ENCODE peak calls at places on chromosomes 4 and X, in eight cellular contexts. One of them, this sample, is unnamed.

GRCh38 chr4:79197275-79198009 is 128.4 kb downstream of the NAA11 start:
- DNase-seq in NCI-H2029 treated with DMSO at 0.1 percent for 48 hours: no peak
- DNase-seq in OCI-LY7: no peak
- DNase-seq in AG09309: no peak
- DNase-seq in NCI-H1092: no peak
- DNase-seq in GM20000: no peak
- DNase-seq in heart right ventricle: no peak
- DNase-seq in progenitor cell of endocrine pancreas: no peak
- DNase-seq in this sample: no peak

GRCh38 chr4:92236907-92237306 is 66.9 kb upstream of the GRID2 start:
- DNase-seq in NCI-H2029 treated with DMSO at 0.1 percent for 48 hours: no peak
- DNase-seq in OCI-LY7: no peak
- DNase-seq in AG09309: no peak
- DNase-seq in NCI-H1092: no peak
- DNase-seq in GM20000: no peak
- DNase-seq in heart right ventricle: no peak
- DNase-seq in progenitor cell of endocrine pancreas: no peak
- DNase-seq in this sample: no peak

GRCh38 chrX:25131055-25131454 is 115.3 kb upstream of the ARX start:
- DNase-seq in NCI-H2029 treated with DMSO at 0.1 percent for 48 hours: no peak
- DNase-seq in OCI-LY7: no peak
- DNase-seq in AG09309: no peak
- DNase-seq in NCI-H1092: no peak
- DNase-seq in GM20000: no peak
- DNase-seq in heart right ventricle: no peak
- DNase-seq in progenitor cell of endocrine pancreas: no peak
- DNase-seq in this sample: no peak

GRCh38 chr4:147843162-147843561 is 111.3 kb downstream of the ARHGAP10 start:
- DNase-seq in NCI-H2029 treated with DMSO at 0.1 percent for 48 hours: no peak
- DNase-seq in OCI-LY7: peak; percentile 19
- DNase-seq in AG09309: no peak
- DNase-seq in NCI-H1092: no peak
- DNase-seq in GM20000: peak; percentile 35
- DNase-seq in heart right ventricle: no peak
- DNase-seq in progenitor cell of endocrine pancreas: no peak
- DNase-seq in this sample: no peak

GRCh38 chrX:153646620-153647373 is at the start of gene DUSP9:
- DNase-seq in NCI-H2029 treated with DMSO at 0.1 percent for 48 hours: no peak
- DNase-seq in OCI-LY7: no peak
- DNase-seq in AG09309: no peak
- DNase-seq in NCI-H1092: no peak
- DNase-seq in GM20000: peak; percentile 48
- DNase-seq in heart right ventricle: no peak
- DNase-seq in progenitor cell of endocrine pancreas: peak; percentile 58
- DNase-seq in this sample: no peak

GRCh38 chr4:151962138-151962845 is 201.5 kb upstream of the GATB start:
- DNase-seq in NCI-H2029 treated with DMSO at 0.1 percent for 48 hours: no peak
- DNase-seq in OCI-LY7: no peak
- DNase-seq in AG09309: no peak
- DNase-seq in NCI-H1092: no peak
- DNase-seq in GM20000: no peak
- DNase-seq in heart right ventricle: no peak
- DNase-seq in progenitor cell of endocrine pancreas: no peak
- DNase-seq in this sample: peak; percentile 23

GRCh38 chrX:966396-967070 is 245.9 kb downstream of the CRLF2 start:
- DNase-seq in NCI-H2029 treated with DMSO at 0.1 percent for 48 hours: no peak
- DNase-seq in OCI-LY7: no peak
- DNase-seq in AG09309: no peak
- DNase-seq in NCI-H1092: no peak
- DNase-seq in GM20000: no peak
- DNase-seq in heart right ventricle: no peak
- DNase-seq in progenitor cell of endocrine pancreas: no peak
- DNase-seq in this sample: no peak

GRCh38 chrX:66638591-66639500 is at the start of gene EDA2R:
- DNase-seq in NCI-H2029 treated with DMSO at 0.1 percent for 48 hours: no peak
- DNase-seq in OCI-LY7: peak; percentile 81
- DNase-seq in AG09309: peak; percentile 50
- DNase-seq in NCI-H1092: no peak
- DNase-seq in GM20000: peak; percentile 70
- DNase-seq in heart right ventricle: peak; percentile 35
- DNase-seq in progenitor cell of endocrine pancreas: no peak
- DNase-seq in this sample: no peak

GRCh38 chr4:1336079-1336478 is 10.9 kb upstream of the UVSSA start:
- DNase-seq in NCI-H2029 treated with DMSO at 0.1 percent for 48 hours: no peak
- DNase-seq in OCI-LY7: no peak
- DNase-seq in AG09309: no peak
- DNase-seq in NCI-H1092: no peak
- DNase-seq in GM20000: no peak
- DNase-seq in heart right ventricle: no peak
- DNase-seq in progenitor cell of endocrine pancreas: no peak
- DNase-seq in this sample: no peak

GRCh38 chr4:40599431-40599830 is 30.2 kb downstream of the RBM47 start:
- DNase-seq in NCI-H2029 treated with DMSO at 0.1 percent for 48 hours: no peak
- DNase-seq in OCI-LY7: no peak
- DNase-seq in AG09309: no peak
- DNase-seq in NCI-H1092: no peak
- DNase-seq in GM20000: no peak
- DNase-seq in heart right ventricle: no peak
- DNase-seq in progenitor cell of endocrine pancreas: no peak
- DNase-seq in this sample: no peak

GRCh38 chr4:123312951-123313592 is 83.5 kb upstream of the SPRY1 start:
- DNase-seq in NCI-H2029 treated with DMSO at 0.1 percent for 48 hours: no peak
- DNase-seq in OCI-LY7: no peak
- DNase-seq in AG09309: no peak
- DNase-seq in NCI-H1092: no peak
- DNase-seq in GM20000: no peak
- DNase-seq in heart right ventricle: no peak
- DNase-seq in progenitor cell of endocrine pancreas: no peak
- DNase-seq in this sample: no peak

GRCh38 chr4:53497446-53498069 is 93.7 kb downstream of the LNX1 start:
- DNase-seq in NCI-H2029 treated with DMSO at 0.1 percent for 48 hours: no peak
- DNase-seq in OCI-LY7: no peak
- DNase-seq in AG09309: no peak
- DNase-seq in NCI-H1092: no peak
- DNase-seq in GM20000: no peak
- DNase-seq in heart right ventricle: peak; percentile 16
- DNase-seq in progenitor cell of endocrine pancreas: no peak
- DNase-seq in this sample: peak; percentile 46

GRCh38 chr4:119587796-119588195 is 40.8 kb downstream of the PDE5A start:
- DNase-seq in NCI-H2029 treated with DMSO at 0.1 percent for 48 hours: no peak
- DNase-seq in OCI-LY7: no peak
- DNase-seq in AG09309: no peak
- DNase-seq in NCI-H1092: no peak
- DNase-seq in GM20000: no peak
- DNase-seq in heart right ventricle: no peak
- DNase-seq in progenitor cell of endocrine pancreas: no peak
- DNase-seq in this sample: no peak

GRCh38 chr4:41538887-41539498 is 1.0 kb downstream of the LIMCH1 start:
- DNase-seq in NCI-H2029 treated with DMSO at 0.1 percent for 48 hours: no peak
- DNase-seq in OCI-LY7: no peak
- DNase-seq in AG09309: peak; percentile 31
- DNase-seq in NCI-H1092: no peak
- DNase-seq in GM20000: no peak
- DNase-seq in heart right ventricle: peak; percentile 25
- DNase-seq in progenitor cell of endocrine pancreas: no peak
- DNase-seq in this sample: peak; percentile 9

GRCh38 chrX:42437211-42437610 is 340.8 kb downstream of the PPP1R2C start:
- DNase-seq in NCI-H2029 treated with DMSO at 0.1 percent for 48 hours: no peak
- DNase-seq in OCI-LY7: no peak
- DNase-seq in AG09309: no peak
- DNase-seq in NCI-H1092: no peak
- DNase-seq in GM20000: no peak
- DNase-seq in heart right ventricle: no peak
- DNase-seq in progenitor cell of endocrine pancreas: no peak
- DNase-seq in this sample: no peak

GRCh38 chrX:16022580-16023170 is 100.7 kb upstream of the GRPR start:
- DNase-seq in NCI-H2029 treated with DMSO at 0.1 percent for 48 hours: no peak
- DNase-seq in OCI-LY7: no peak
- DNase-seq in AG09309: no peak
- DNase-seq in NCI-H1092: no peak
- DNase-seq in GM20000: no peak
- DNase-seq in heart right ventricle: no peak
- DNase-seq in progenitor cell of endocrine pancreas: no peak
- DNase-seq in this sample: no peak

GRCh38 chrX:132127748-132128147 is at the start of gene FRMD7:
- DNase-seq in NCI-H2029 treated with DMSO at 0.1 percent for 48 hours: no peak
- DNase-seq in OCI-LY7: no peak
- DNase-seq in AG09309: no peak
- DNase-seq in NCI-H1092: no peak
- DNase-seq in GM20000: no peak
- DNase-seq in heart right ventricle: no peak
- DNase-seq in progenitor cell of endocrine pancreas: no peak
- DNase-seq in this sample: no peak

GRCh38 chr4:25861951-25862410 is 807 bp downstream of the SEL1L3 start:
- DNase-seq in NCI-H2029 treated with DMSO at 0.1 percent for 48 hours: no peak
- DNase-seq in OCI-LY7: peak; percentile 73
- DNase-seq in AG09309: no peak
- DNase-seq in NCI-H1092: no peak
- DNase-seq in GM20000: peak; percentile 59
- DNase-seq in heart right ventricle: peak; percentile 21
- DNase-seq in progenitor cell of endocrine pancreas: no peak
- DNase-seq in this sample: no peak

GRCh38 chr4:181877329-181877848 is 365.8 kb upstream of the TENM3 start:
- DNase-seq in NCI-H2029 treated with DMSO at 0.1 percent for 48 hours: no peak
- DNase-seq in OCI-LY7: no peak
- DNase-seq in AG09309: no peak
- DNase-seq in NCI-H1092: no peak
- DNase-seq in GM20000: no peak
- DNase-seq in heart right ventricle: no peak
- DNase-seq in progenitor cell of endocrine pancreas: no peak
- DNase-seq in this sample: no peak

GRCh38 chr4:168097161-168097560 is 4.8 kb downstream of the ANXA10 start:
- DNase-seq in NCI-H2029 treated with DMSO at 0.1 percent for 48 hours: no peak
- DNase-seq in OCI-LY7: no peak
- DNase-seq in AG09309: no peak
- DNase-seq in NCI-H1092: no peak
- DNase-seq in GM20000: no peak
- DNase-seq in heart right ventricle: no peak
- DNase-seq in progenitor cell of endocrine pancreas: no peak
- DNase-seq in this sample: no peak

GRCh38 chrX:47878198-47878597 is 41.5 kb downstream of the ZNF81 start:
- DNase-seq in NCI-H2029 treated with DMSO at 0.1 percent for 48 hours: no peak
- DNase-seq in OCI-LY7: no peak
- DNase-seq in AG09309: no peak
- DNase-seq in NCI-H1092: no peak
- DNase-seq in GM20000: no peak
- DNase-seq in heart right ventricle: no peak
- DNase-seq in progenitor cell of endocrine pancreas: no peak
- DNase-seq in this sample: no peak

GRCh38 chrX:17848545-17849265 is 12.4 kb downstream of the RAI2 start:
- DNase-seq in NCI-H2029 treated with DMSO at 0.1 percent for 48 hours: no peak
- DNase-seq in OCI-LY7: no peak
- DNase-seq in AG09309: no peak
- DNase-seq in NCI-H1092: no peak
- DNase-seq in GM20000: no peak
- DNase-seq in heart right ventricle: peak; percentile 6
- DNase-seq in progenitor cell of endocrine pancreas: no peak
- DNase-seq in this sample: no peak

GRCh38 chr4:87058272-87059073 is 123.7 kb downstream of the AFF1 start:
- DNase-seq in NCI-H2029 treated with DMSO at 0.1 percent for 48 hours: no peak
- DNase-seq in OCI-LY7: no peak
- DNase-seq in AG09309: no peak
- DNase-seq in NCI-H1092: no peak
- DNase-seq in GM20000: peak; percentile 25
- DNase-seq in heart right ventricle: no peak
- DNase-seq in progenitor cell of endocrine pancreas: no peak
- DNase-seq in this sample: peak; percentile 46

GRCh38 chr4:27568952-27569319 is 708.3 kb downstream of the STIM2 start:
- DNase-seq in NCI-H2029 treated with DMSO at 0.1 percent for 48 hours: no peak
- DNase-seq in OCI-LY7: no peak
- DNase-seq in AG09309: no peak
- DNase-seq in NCI-H1092: no peak
- DNase-seq in GM20000: no peak
- DNase-seq in heart right ventricle: no peak
- DNase-seq in progenitor cell of endocrine pancreas: no peak
- DNase-seq in this sample: no peak

GRCh38 chr4:154332681-154333421 is 158.7 kb downstream of the DCHS2 start:
- DNase-seq in NCI-H2029 treated with DMSO at 0.1 percent for 48 hours: no peak
- DNase-seq in OCI-LY7: no peak
- DNase-seq in AG09309: no peak
- DNase-seq in NCI-H1092: no peak
- DNase-seq in GM20000: peak; percentile 12
- DNase-seq in heart right ventricle: peak; percentile 5
- DNase-seq in progenitor cell of endocrine pancreas: no peak
- DNase-seq in this sample: no peak

GRCh38 chrX:17412692-17413091 is 37.7 kb downstream of the NHS start:
- DNase-seq in NCI-H2029 treated with DMSO at 0.1 percent for 48 hours: no peak
- DNase-seq in OCI-LY7: no peak
- DNase-seq in AG09309: peak; percentile 54
- DNase-seq in NCI-H1092: no peak
- DNase-seq in GM20000: no peak
- DNase-seq in heart right ventricle: no peak
- DNase-seq in progenitor cell of endocrine pancreas: no peak
- DNase-seq in this sample: no peak

GRCh38 chr4:48031802-48032525 is 15.4 kb downstream of the NIPAL1 start:
- DNase-seq in NCI-H2029 treated with DMSO at 0.1 percent for 48 hours: no peak
- DNase-seq in OCI-LY7: no peak
- DNase-seq in AG09309: no peak
- DNase-seq in NCI-H1092: no peak
- DNase-seq in GM20000: no peak
- DNase-seq in heart right ventricle: peak; percentile 36
- DNase-seq in progenitor cell of endocrine pancreas: no peak
- DNase-seq in this sample: peak; percentile 25

GRCh38 chrX:151687635-151688034 is 7.6 kb upstream of the PRRG3 start:
- DNase-seq in NCI-H2029 treated with DMSO at 0.1 percent for 48 hours: no peak
- DNase-seq in OCI-LY7: no peak
- DNase-seq in AG09309: no peak
- DNase-seq in NCI-H1092: no peak
- DNase-seq in GM20000: no peak
- DNase-seq in heart right ventricle: no peak
- DNase-seq in progenitor cell of endocrine pancreas: no peak
- DNase-seq in this sample: no peak

GRCh38 chrX:3690140-3690539 is 23.3 kb downstream of the PRKX start:
- DNase-seq in NCI-H2029 treated with DMSO at 0.1 percent for 48 hours: no peak
- DNase-seq in OCI-LY7: no peak
- DNase-seq in AG09309: no peak
- DNase-seq in NCI-H1092: no peak
- DNase-seq in GM20000: no peak
- DNase-seq in heart right ventricle: no peak
- DNase-seq in progenitor cell of endocrine pancreas: no peak
- DNase-seq in this sample: no peak

GRCh38 chr4:16516796-16517413 is 290.6 kb upstream of the TAPT1 start:
- DNase-seq in NCI-H2029 treated with DMSO at 0.1 percent for 48 hours: no peak
- DNase-seq in OCI-LY7: no peak
- DNase-seq in AG09309: peak; percentile 80
- DNase-seq in NCI-H1092: peak; percentile 8
- DNase-seq in GM20000: no peak
- DNase-seq in heart right ventricle: peak; percentile 41
- DNase-seq in progenitor cell of endocrine pancreas: no peak
- DNase-seq in this sample: no peak

GRCh38 chr4:8293131-8293975 is 23.8 kb downstream of the HTRA3 start:
- DNase-seq in NCI-H2029 treated with DMSO at 0.1 percent for 48 hours: no peak
- DNase-seq in OCI-LY7: no peak
- DNase-seq in AG09309: no peak
- DNase-seq in NCI-H1092: no peak
- DNase-seq in GM20000: no peak
- DNase-seq in heart right ventricle: no peak
- DNase-seq in progenitor cell of endocrine pancreas: no peak
- DNase-seq in this sample: no peak

GRCh38 chr4:29467044-29467717 is 1253.0 kb upstream of the PCDH7 start:
- DNase-seq in NCI-H2029 treated with DMSO at 0.1 percent for 48 hours: no peak
- DNase-seq in OCI-LY7: no peak
- DNase-seq in AG09309: peak; percentile 18
- DNase-seq in NCI-H1092: no peak
- DNase-seq in GM20000: no peak
- DNase-seq in heart right ventricle: no peak
- DNase-seq in progenitor cell of endocrine pancreas: no peak
- DNase-seq in this sample: no peak

GRCh38 chrX:133254666-133255065 is 36.5 kb upstream of the TFDP3 start:
- DNase-seq in NCI-H2029 treated with DMSO at 0.1 percent for 48 hours: no peak
- DNase-seq in OCI-LY7: no peak
- DNase-seq in AG09309: no peak
- DNase-seq in NCI-H1092: no peak
- DNase-seq in GM20000: no peak
- DNase-seq in heart right ventricle: no peak
- DNase-seq in progenitor cell of endocrine pancreas: no peak
- DNase-seq in this sample: no peak

GRCh38 chrX:50704987-50705386 is 109.0 kb downstream of the SHROOM4 start:
- DNase-seq in NCI-H2029 treated with DMSO at 0.1 percent for 48 hours: no peak
- DNase-seq in OCI-LY7: no peak
- DNase-seq in AG09309: no peak
- DNase-seq in NCI-H1092: no peak
- DNase-seq in GM20000: no peak
- DNase-seq in heart right ventricle: no peak
- DNase-seq in progenitor cell of endocrine pancreas: no peak
- DNase-seq in this sample: no peak

This sample was measured in gastrocnemius medialis.